ENCODE peak calls at places on chromosomes 2 and 18, in four cellular contexts. Q, P, T and K are unnamed samples.

GRCh38 chr2:12490641-12491040 is 226.1 kb upstream of the TRIB2 start:
- DNase-seq in T (no peak), Q (no peak), P (no peak), K (no peak)

GRCh38 chr2:10245021-10245420 is 57.7 kb upstream of the HPCAL1 start:
- DNase-seq in Q (peak; percentile 5), T (no peak), P (no peak), K (no peak)

GRCh38 chr18:34077599-34077998 is 147.1 kb downstream of the NOL4 start:
- DNase-seq in Q (no peak), T (no peak), P (no peak), K (no peak)

GRCh38 chr2:195543063-195543462 is 114.0 kb upstream of the SLC39A10 start:
- DNase-seq in Q (no peak), P (no peak), T (no peak), K (no peak)

GRCh38 chr2:216327447-216327846 is 44.8 kb downstream of the MARCHF4 start:
- DNase-seq in T (no peak), P (no peak), Q (no peak), K (no peak)

GRCh38 chr2:169828141-169828811 is 1.0 kb downstream of the UBR3 start:
- DNase-seq in Q (no peak), P (peak; percentile 62), T (peak; percentile 12), K (peak; percentile 79)

GRCh38 chr2:31382452-31383120 is 32.0 kb downstream of the XDH start:
- DNase-seq in P (no peak), Q (no peak), T (no peak), K (no peak)

GRCh38 chr2:75614062-75614710 is 32.4 kb upstream of the MRPL19 start:
- DNase-seq in Q (no peak), P (no peak), T (no peak), K (no peak)

GRCh38 chr2:124566518-124566970 is 541.5 kb downstream of the CNTNAP5 start:
- DNase-seq in T (no peak), P (peak; percentile 99), Q (no peak), K (no peak)

GRCh38 chr2:69493268-69493667 is 56.0 kb upstream of the NFU1 start:
- DNase-seq in Q (no peak), P (no peak), T (no peak), K (no peak)

GRCh38 chr2:30441023-30441422 is 6.0 kb upstream of the LCLAT1 start:
- DNase-seq in P (no peak), Q (no peak), T (no peak), K (no peak)

GRCh38 chr2:127045792-127046501 is 61.0 kb downstream of the BIN1 start:
- DNase-seq in P (no peak), Q (no peak), T (no peak), K (no peak)

GRCh38 chr2:38720613-38721241 is 30.4 kb downstream of the SRSF7 start:
- DNase-seq in P (no peak), Q (no peak), T (peak; percentile 40), K (no peak)

GRCh38 chr2:33383838-33384237 is 92.6 kb upstream of the RASGRP3 start:
- DNase-seq in Q (no peak), T (no peak), P (no peak), K (no peak)

GRCh38 chr2:26017464-26018183 is 16.3 kb upstream of the RAB10 start:
- DNase-seq in Q (no peak), P (no peak), T (no peak), K (no peak)

GRCh38 chr2:201360256-201360655 is 3.1 kb upstream of the FLACC1 start:
- DNase-seq in T (no peak), P (no peak), Q (no peak), K (no peak)

GRCh38 chr2:62597323-62597722 is 91.3 kb upstream of the TMEM17 start:
- DNase-seq in P (no peak), T (no peak), Q (no peak), K (no peak)

GRCh38 chr2:114784890-114785583 is 342.6 kb downstream of the DPP10 start:
- DNase-seq in T (no peak), Q (no peak), P (no peak), K (no peak)

GRCh38 chr2:187541086-187542085 is 12.8 kb downstream of the TFPI start:
- DNase-seq in Q (no peak), T (no peak), P (peak; percentile 98), K (no peak)

GRCh38 chr18:28176933-28177827 is at the start of gene CDH2:
- DNase-seq in T (no peak), P (peak; percentile 77), Q (peak; percentile 75), K (no peak)

GRCh38 chr2:218407717-218408116 is 8.0 kb downstream of the CTDSP1 start:
- DNase-seq in T (no peak), P (no peak), Q (no peak), K (no peak)

GRCh38 chr18:57397440-57397839 is 37.7 kb upstream of the ONECUT2 start:
- DNase-seq in T (no peak), Q (no peak), P (no peak), K (no peak)

DNA sequence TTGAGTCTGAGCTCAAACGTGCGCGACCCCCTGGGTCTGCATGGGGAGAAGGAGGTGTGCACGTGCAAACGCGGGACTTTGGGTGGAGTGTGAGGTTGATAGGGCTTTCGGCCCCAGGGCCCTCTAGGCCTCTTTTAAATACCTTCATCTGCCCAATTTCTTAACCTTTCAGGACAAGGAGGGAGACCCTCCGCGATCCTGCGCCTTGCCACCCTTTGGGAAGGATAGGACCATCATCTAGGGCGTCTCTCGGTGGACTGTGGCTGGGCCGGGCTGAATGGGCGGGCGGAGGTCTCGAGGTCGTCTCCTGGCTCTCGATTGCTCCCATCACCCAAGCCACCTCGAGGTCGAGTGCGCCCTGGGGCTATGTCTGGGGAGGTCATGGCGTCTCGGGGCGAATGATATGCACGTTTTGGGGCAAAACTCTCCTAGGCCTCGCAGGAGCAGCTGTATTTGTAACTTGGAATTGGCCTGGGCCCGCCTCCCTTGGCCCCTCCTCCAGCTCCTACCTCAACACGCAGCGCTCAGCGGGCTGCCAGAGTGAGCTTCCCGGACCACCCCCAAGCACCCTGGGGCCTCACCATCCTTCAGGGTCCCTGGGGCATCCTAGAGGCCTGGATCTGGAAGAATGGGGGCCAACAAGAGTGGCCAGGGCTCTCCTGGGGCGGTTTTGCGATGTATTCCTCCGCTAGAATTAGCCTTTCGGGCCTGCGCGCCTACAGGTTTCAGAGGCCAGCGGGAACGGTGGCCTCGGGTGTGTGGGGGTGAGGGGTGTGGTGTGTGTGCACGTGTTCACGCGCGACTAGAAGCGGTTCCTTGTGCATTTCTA is 8.7 kb upstream of the SIX3 start:
- DNase-seq in P (no peak), T (no peak), Q (peak; percentile 54), K (no peak)
- TF ChIP-seq TCF7 in P (no peak), T (no peak), Q (no peak), K (no peak)

DNA sequence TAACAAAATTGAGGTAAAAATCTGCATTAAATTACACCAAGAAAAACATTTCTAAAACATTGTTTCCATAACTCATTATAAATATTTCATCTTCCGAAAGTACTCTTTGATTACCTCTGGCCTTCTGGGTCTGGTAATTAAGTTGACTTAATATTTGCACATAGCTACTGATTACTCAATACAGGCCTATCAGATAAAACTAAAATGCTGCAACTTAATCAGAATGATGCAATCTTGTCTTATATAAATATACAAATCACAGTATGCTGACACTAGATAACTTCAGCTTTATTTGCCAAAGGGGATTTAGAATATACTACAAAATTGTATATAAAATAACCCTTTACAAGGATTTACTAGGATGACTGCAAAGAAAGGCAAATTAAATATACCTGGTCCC is 49.3 kb downstream of the SLC35F5 start:
- DNase-seq in T (no peak), P (peak; percentile 16), Q (no peak), K (no peak)
- TF ChIP-seq TCF7 in T (no peak), P (no peak), Q (no peak), K (no peak)

GRCh38 chr2:118089015-118089800 is 937 bp downstream of the INSIG2 start:
- DNase-seq in P (peak; percentile 89), T (no peak), Q (no peak), K (peak; percentile 22)
- TF ChIP-seq TCF7 in P (peak; percentile 76), T (no peak), Q (no peak), K (no peak)

GRCh38 chr2:221492606-221493005 is 79.5 kb downstream of the EPHA4 start:
- DNase-seq in Q (no peak), P (no peak), T (no peak), K (no peak)
- TF ChIP-seq TCF7 in Q (no peak), P (no peak), T (no peak), K (no peak)

GRCh38 chr2:241902357-241902991 is 32.9 kb downstream of the RTP5 start:
- DNase-seq in T (no peak), Q (no peak), P (no peak), K (no peak)

GRCh38 chr2:241901500-241902351 is 32.2 kb downstream of the RTP5 start:
- DNase-seq in T (no peak), P (no peak), Q (peak; percentile 60), K (no peak)

GRCh38 chr2:241901018-241901380 is 31.5 kb downstream of the RTP5 start:
- DNase-seq in Q (no peak), T (no peak), P (no peak), K (no peak)

GRCh38 chr2:241898681-241899270 is 29.2 kb downstream of the RTP5 start:
- DNase-seq in T (no peak), Q (no peak), P (no peak), K (no peak)

DNA sequence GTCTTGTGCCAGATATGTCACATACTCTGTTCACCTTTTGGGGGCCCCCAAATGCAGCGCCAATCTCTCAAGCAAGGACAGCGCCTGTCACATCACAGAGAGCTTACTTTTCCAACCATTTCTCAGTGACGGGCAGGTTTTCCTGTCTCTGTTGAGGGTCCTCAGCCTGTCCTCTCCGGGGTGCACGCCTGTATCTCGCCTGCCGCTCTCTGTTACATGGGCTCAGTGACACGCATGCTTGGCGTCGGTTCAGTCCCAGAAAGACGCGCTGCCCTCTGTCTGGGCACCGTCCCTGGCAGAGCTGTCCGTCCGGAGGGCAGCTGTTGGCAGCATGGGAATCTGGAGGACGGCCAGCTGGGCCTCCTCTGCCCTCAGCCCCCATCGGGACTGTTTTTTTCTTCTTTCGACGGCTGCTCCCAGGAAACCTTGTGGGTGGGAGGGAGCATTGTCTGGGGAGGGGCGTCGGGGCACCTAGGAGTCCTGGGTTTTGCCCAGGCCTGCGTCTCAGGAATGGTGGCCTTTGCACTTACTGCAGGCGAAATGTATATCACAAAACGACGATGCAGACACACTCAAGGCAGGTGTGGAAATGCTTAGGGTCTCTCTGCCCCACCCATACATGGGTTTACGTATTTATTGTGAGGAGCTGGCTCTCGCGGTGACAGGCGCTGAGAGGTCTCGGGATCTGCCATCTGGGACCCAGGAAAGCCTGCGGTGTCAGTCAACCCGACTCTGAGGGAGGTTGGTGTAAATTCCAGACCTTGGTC is 30.9 kb downstream of the RTP5 start:
- DNase-seq in P (no peak), Q (no peak), T (no peak), K (no peak)
- TF ChIP-seq TCF7 in P (no peak), Q (no peak), T (no peak), K (no peak)

DNA sequence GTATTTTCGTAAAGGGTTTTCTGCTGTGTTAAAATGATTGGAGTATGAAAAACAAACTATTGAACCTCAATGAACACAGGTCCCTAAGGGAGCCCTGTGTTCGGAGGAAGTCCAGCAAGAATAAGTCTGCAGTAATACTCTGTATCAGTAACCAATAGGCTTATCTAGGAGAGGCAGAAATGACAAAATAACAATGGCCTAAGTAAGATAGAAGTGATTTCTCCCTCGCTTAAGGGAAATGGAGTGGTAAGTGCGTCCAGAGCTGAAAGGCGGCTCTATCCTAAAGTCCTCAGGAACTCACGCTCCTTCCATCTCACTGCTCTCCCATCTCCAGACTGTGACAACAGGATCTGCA is 29.3 kb upstream of the MFSD6 start:
- DNase-seq in P (no peak), Q (no peak), T (no peak), K (peak; percentile 11)
- TF ChIP-seq TCF7 in P (no peak), Q (no peak), T (no peak), K (no peak)